ENCODE peak calls at places on chromosomes 6 and 20, in four cellular contexts. One of them, this sample, is unnamed.

GRCh38 chr20:24583169-24583792 is 113.9 kb downstream of the SYNDIG1 start:
- DNase-seq in C1 segment of cervical spinal cord: no peak
- DNase-seq in AG08396: no peak
- DNase-seq in left ventricle myocardium superior: no peak
- DNase-seq in this sample: no peak

GRCh38 chr6:96089173-96089572 is 73.4 kb downstream of the FUT9 start:
- DNase-seq in C1 segment of cervical spinal cord: no peak
- DNase-seq in AG08396: no peak
- DNase-seq in left ventricle myocardium superior: no peak
- DNase-seq in this sample: no peak

GRCh38 chr6:161480416-161481165 is 206.7 kb upstream of the AGPAT4 start:
- DNase-seq in C1 segment of cervical spinal cord: no peak
- DNase-seq in AG08396: no peak
- DNase-seq in left ventricle myocardium superior: no peak
- DNase-seq in this sample: no peak

GRCh38 chr20:33444797-33445560 is 1.4 kb upstream of the SNTA1 start:
- DNase-seq in C1 segment of cervical spinal cord: no peak
- DNase-seq in AG08396: no peak
- DNase-seq in left ventricle myocardium superior: peak; percentile 60
- DNase-seq in this sample: no peak

GRCh38 chr6:85113934-85114582 is 335.8 kb upstream of the NT5E start:
- DNase-seq in C1 segment of cervical spinal cord: no peak
- DNase-seq in AG08396: no peak
- DNase-seq in left ventricle myocardium superior: peak; percentile 26
- DNase-seq in this sample: peak; percentile 43

GRCh38 chr6:129133770-129134192 is 250.8 kb downstream of the LAMA2 start:
- DNase-seq in C1 segment of cervical spinal cord: no peak
- DNase-seq in AG08396: peak; percentile 10
- DNase-seq in left ventricle myocardium superior: peak; percentile 30
- DNase-seq in this sample: peak; percentile 24

GRCh38 chr6:14511192-14511591 is 393.6 kb downstream of the CD83 start:
- DNase-seq in C1 segment of cervical spinal cord: no peak
- DNase-seq in AG08396: no peak
- DNase-seq in left ventricle myocardium superior: no peak
- DNase-seq in this sample: no peak

GRCh38 chr6:119346450-119346849 is 3.1 kb downstream of the MAN1A1 start:
- DNase-seq in C1 segment of cervical spinal cord: no peak
- DNase-seq in AG08396: no peak
- DNase-seq in left ventricle myocardium superior: no peak
- DNase-seq in this sample: no peak

GRCh38 chr6:29792123-29793035 is 35.2 kb upstream of the HLA-G start:
- DNase-seq in C1 segment of cervical spinal cord: peak; percentile 5
- DNase-seq in AG08396: peak; percentile 66
- DNase-seq in left ventricle myocardium superior: peak; percentile 87
- DNase-seq in this sample: peak; percentile 9

GRCh38 chr6:168120390-168121307 is 41.6 kb upstream of the FRMD1 start:
- DNase-seq in C1 segment of cervical spinal cord: no peak
- DNase-seq in AG08396: no peak
- DNase-seq in left ventricle myocardium superior: no peak
- DNase-seq in this sample: no peak

GRCh38 chr6:27867051-27867940 is 44.9 kb downstream of the OR2B2 start:
- DNase-seq in C1 segment of cervical spinal cord: peak; percentile 29
- DNase-seq in AG08396: peak; percentile 85
- DNase-seq in left ventricle myocardium superior: peak; percentile 80
- DNase-seq in this sample: peak; percentile 99

GRCh38 chr6:20716865-20717264 is 182.6 kb downstream of the CDKAL1 start:
- DNase-seq in C1 segment of cervical spinal cord: no peak
- DNase-seq in AG08396: no peak
- DNase-seq in left ventricle myocardium superior: no peak
- DNase-seq in this sample: no peak

GRCh38 chr6:37433657-37434271 is 743 bp downstream of the CMTR1 start:
- DNase-seq in C1 segment of cervical spinal cord: peak; percentile 63
- DNase-seq in AG08396: peak; percentile 29
- DNase-seq in left ventricle myocardium superior: no peak
- DNase-seq in this sample: peak; percentile 11